ENCODE peak calls at places on chromosomes 2 and 18, in five cellular contexts. O is neural progenitor cell, Q is lower leg skin, Y is cardiac muscle cell, K is GM20000. B is an unnamed sample.

GRCh38 chr18:49227456-49227855 is 233.0 kb downstream of the DYM start:
- DNase-seq in O (no peak), Q (no peak), Y (no peak), K (no peak), B (no peak)

GRCh38 chr2:61535449-61535848 is 2.7 kb downstream of the XPO1 start:
- DNase-seq in O (no peak), Q (no peak), Y (no peak), K (no peak), B (no peak)

GRCh38 chr18:10942998-10943397 is 206.4 kb downstream of the PIEZO2 start:
- DNase-seq in O (no peak), Q (no peak), Y (no peak), K (no peak), B (no peak)

GRCh38 chr18:9029131-9029530 is 73.4 kb upstream of the NDUFV2 start:
- DNase-seq in O (no peak), Q (no peak), Y (peak; percentile 7), K (no peak), B (no peak)

GRCh38 chr2:72035518-72036172 is 112.0 kb downstream of the CYP26B1 start:
- DNase-seq in O (no peak), Q (peak; percentile 16), Y (peak; percentile 43), K (no peak), B (no peak)

GRCh38 chr2:223054193-223054781 is 2.3 kb downstream of the KCNE4 start:
- DNase-seq in O (no peak), Q (peak; percentile 80), Y (peak; percentile 89), K (no peak), B (no peak)

GRCh38 chr2:134389331-134389835 is 135.5 kb downstream of the MGAT5 start:
- DNase-seq in O (no peak), Q (no peak), Y (no peak), K (no peak), B (no peak)

GRCh38 chr2:9638532-9638931 is 7.7 kb upstream of the YWHAQ start:
- DNase-seq in O (no peak), Q (peak; percentile 88), Y (peak; percentile 95), K (no peak), B (no peak)

GRCh38 chr2:169363027-169363569 is 764 bp upstream of the LRP2 start:
- DNase-seq in O (peak; percentile 37), Q (no peak), Y (peak; percentile 4), K (peak; percentile 28), B (peak; percentile 26)

GRCh38 chr2:128536925-128537620 is 218.4 kb upstream of the HS6ST1 start:
- DNase-seq in O (peak; percentile 83), Q (no peak), Y (peak; percentile 91), K (no peak), B (no peak)

GRCh38 chr2:205776139-205776538 is 93.8 kb downstream of the NRP2 start:
- DNase-seq in O (peak; percentile 85), Q (no peak), Y (peak; percentile 65), K (peak; percentile 53), B (peak; percentile 62)

GRCh38 chr2:238420878-238421694 is 5.6 kb upstream of the ASB1 start:
- DNase-seq in O (peak; percentile 37), Q (no peak), Y (peak; percentile 43), K (no peak), B (no peak)

GRCh38 chr2:198901894-198902293 is 555.8 kb downstream of the SATB2 start:
- DNase-seq in O (peak; percentile 3), Q (no peak), Y (no peak), K (no peak), B (no peak)

GRCh38 chr18:48319796-48320638 is 89.2 kb downstream of the ZBTB7C start:
- DNase-seq in O (no peak), Q (no peak), Y (peak; percentile 56), K (no peak), B (no peak)

GRCh38 chr2:126883661-126884030 is 15.0 kb upstream of the TEX51 start:
- DNase-seq in O (no peak), Q (no peak), Y (no peak), K (no peak), B (no peak)

GRCh38 chr2:126975671-126976655 is 77.3 kb downstream of the TEX51 start:
- DNase-seq in O (peak; percentile 17), Q (no peak), Y (peak; percentile 50), K (no peak), B (no peak)

GRCh38 chr2:102975996-102976636 is 214.3 kb downstream of the TMEM182 start:
- DNase-seq in O (peak; percentile 83), Q (no peak), Y (no peak), K (peak; percentile 16), B (peak; percentile 38)

GRCh38 chr2:115071534-115071933 is 629.1 kb downstream of the DPP10 start:
- DNase-seq in O (no peak), Q (no peak), Y (no peak), K (no peak), B (no peak)

GRCh38 chr2:101502095-101502494 is 27.2 kb upstream of the RFX8 start:
- DNase-seq in O (no peak), Q (no peak), Y (no peak), K (no peak), B (no peak)

GRCh38 chr2:3256157-3256556 is 121.5 kb downstream of the EIPR1 start:
- DNase-seq in O (no peak), Q (no peak), Y (no peak), K (no peak), B (no peak)

GRCh38 chr2:3256655-3257054 is 121.0 kb downstream of the EIPR1 start:
- DNase-seq in O (no peak), Q (no peak), Y (no peak), K (no peak), B (no peak)

GRCh38 chr2:3257166-3257565 is 120.5 kb downstream of the EIPR1 start:
- DNase-seq in O (no peak), Q (no peak), Y (no peak), K (no peak), B (no peak)

GRCh38 chr2:3260959-3261358 is 116.7 kb downstream of the EIPR1 start:
- DNase-seq in O (no peak), Q (no peak), Y (no peak), K (no peak), B (no peak)

GRCh38 chr2:3257842-3258241 is 119.8 kb downstream of the EIPR1 start:
- DNase-seq in O (no peak), Q (no peak), Y (no peak), K (no peak), B (no peak)
- TF ChIP-seq CTCF in O (no peak), Q (no peak), Y (no peak), K (no peak), B (no peak)

DNA sequence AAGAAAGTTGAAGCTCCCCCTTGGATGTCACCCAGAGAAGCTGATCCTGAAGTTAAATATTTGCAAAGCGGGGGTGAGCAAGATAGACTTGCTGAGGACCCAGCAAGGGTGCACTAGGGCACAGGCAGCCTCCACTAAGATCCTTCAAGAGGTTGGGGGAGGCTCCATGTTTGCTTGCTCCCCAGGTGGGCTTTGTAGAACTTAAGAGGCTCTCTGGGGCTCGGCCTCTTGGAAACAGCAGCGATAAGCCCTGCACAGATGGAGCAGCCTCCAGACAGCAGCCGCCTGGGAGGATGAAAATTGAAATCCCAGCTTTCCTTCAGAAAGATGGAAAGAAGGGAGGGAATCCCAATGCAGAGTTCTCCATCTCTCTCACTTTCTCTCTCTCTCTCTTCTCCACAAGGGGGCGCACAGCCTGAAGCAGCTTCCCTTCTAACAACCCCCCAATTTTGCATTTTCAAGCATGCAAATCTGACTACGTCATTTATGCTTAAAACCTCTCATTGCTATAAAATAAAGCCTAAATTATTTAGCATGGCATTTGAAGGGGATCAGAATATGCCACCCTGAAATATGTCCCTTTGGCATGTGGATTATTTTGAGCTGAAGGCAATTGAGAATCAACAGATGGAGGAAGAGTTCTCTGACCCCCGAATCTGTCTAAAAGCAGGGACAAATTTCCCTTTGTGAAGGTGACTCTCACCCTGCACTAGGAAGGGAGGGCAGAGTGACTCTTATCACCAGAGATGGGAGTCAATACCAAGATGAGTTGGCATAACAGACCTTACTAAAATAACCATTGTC is 185.7 kb upstream of the KLHL29 start:
- DNase-seq in O (peak; percentile 46), Q (no peak), Y (peak; percentile 43), K (peak; percentile 18), B (peak; percentile 20)
- TF ChIP-seq CTCF in O (peak; percentile 62), Q (no peak), Y (peak; percentile 69), K (peak; percentile 31), B (peak; percentile 65)

GRCh38 chr2:189116984-189117383 is 62.6 kb downstream of the COL5A2 start:
- DNase-seq in O (no peak), Q (no peak), Y (peak; percentile 45), K (no peak), B (no peak)

GRCh38 chr2:189116059-189116458 is 63.5 kb downstream of the COL5A2 start:
- DNase-seq in O (no peak), Q (no peak), Y (no peak), K (no peak), B (no peak)

GRCh38 chr2:189118386-189118785 is 61.2 kb downstream of the COL5A2 start:
- DNase-seq in O (no peak), Q (no peak), Y (no peak), K (no peak), B (no peak)

GRCh38 chr2:189113963-189114362 is 65.6 kb downstream of the COL5A2 start:
- DNase-seq in O (no peak), Q (no peak), Y (no peak), K (no peak), B (no peak)

GRCh38 chr2:189115126-189115525 is 64.4 kb downstream of the COL5A2 start:
- DNase-seq in O (no peak), Q (no peak), Y (peak; percentile 62), K (no peak), B (no peak)
- TF ChIP-seq CTCF in O (no peak), Q (no peak), Y (peak; percentile 16), K (no peak), B (peak; percentile 41)

DNA sequence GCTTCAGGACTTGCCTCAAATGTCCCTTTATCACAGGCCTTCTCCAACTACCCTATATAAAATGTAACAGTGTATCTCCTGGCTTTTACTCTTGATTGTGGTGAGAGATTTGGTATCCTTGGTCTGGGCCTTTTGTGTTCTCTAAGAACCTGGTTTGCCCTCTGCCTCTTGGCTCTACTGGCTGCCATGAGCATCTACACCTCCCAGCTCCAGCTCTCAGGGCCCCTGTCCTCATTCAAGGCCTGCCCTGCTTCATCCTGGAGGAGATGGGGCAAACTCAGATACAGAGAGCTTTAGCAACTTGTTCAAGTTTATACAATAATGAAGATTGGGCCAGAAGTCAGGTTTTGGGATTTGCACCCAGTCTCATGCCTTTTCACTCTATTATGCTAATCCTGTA is 45.0 kb downstream of the QPCT start:
- DNase-seq in O (no peak), Q (no peak), Y (no peak), K (no peak), B (no peak)
- TF ChIP-seq CTCF in O (no peak), Q (no peak), Y (no peak), K (no peak), B (no peak)

DNA sequence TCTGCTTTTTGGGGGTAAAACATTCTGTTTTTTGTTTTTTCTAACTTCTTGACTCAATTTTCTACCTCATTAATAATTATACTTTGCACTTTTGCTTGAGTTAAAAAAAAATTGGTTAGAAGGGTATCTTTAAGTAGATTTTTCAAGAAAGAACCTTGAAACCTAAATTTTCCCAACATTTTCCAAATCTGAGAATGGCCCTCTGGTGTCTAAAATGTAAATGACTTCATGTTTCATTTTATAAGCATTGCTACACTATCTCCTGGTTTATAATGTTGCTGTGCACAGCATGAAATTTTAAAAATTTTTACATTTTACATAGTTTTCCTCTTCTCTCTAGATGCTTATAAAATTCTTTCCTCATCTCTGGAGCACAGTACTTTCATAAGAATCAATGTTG is 14.2 kb downstream of the EIF2AK2 start:
- DNase-seq in O (no peak), Q (no peak), Y (no peak), K (no peak), B (no peak)
- TF ChIP-seq CTCF in O (no peak), Q (no peak), Y (no peak), K (no peak), B (peak; percentile 35)

GRCh38 chr2:219492575-219492974 is 6.1 kb upstream of the GMPPA start:
- DNase-seq in O (peak; percentile 64), Q (no peak), Y (no peak), K (no peak), B (no peak)
- TF ChIP-seq CTCF in O (peak; percentile 44), Q (no peak), Y (no peak), K (no peak), B (no peak)